ENCODE peak calls at places on chromosome 20, in seven cellular contexts. J, R, A, X, I, Z and F are unnamed samples.

GRCh38 chr20:58783515-58783914 is 67.2 kb downstream of the GNAS-AS1 start:
- DNase-seq in J (no peak), R (no peak), I (no peak), X (no peak), Z (no peak), A (no peak), F (no peak)

GRCh38 chr20:42652261-42652660 is 537.4 kb downstream of the PTPRT start:
- DNase-seq in I (no peak), R (no peak), Z (no peak), X (no peak), J (no peak), A (no peak), F (no peak)

GRCh38 chr20:24819331-24819965 is 129.6 kb upstream of the CST7 start:
- DNase-seq in A (peak), J (no peak), R (no peak), I (no peak), Z (no peak), X (no peak), F (no peak)

GRCh38 chr20:841568-842546 is 8.3 kb downstream of the FAM110A start:
- DNase-seq in A (no peak), I (peak), R (peak), J (no peak), X (no peak), Z (no peak), F (no peak)

GRCh38 chr20:1652960-1653359 is 4.6 kb downstream of the SIRPG start:
- DNase-seq in I (no peak), J (no peak), X (no peak), Z (no peak), R (no peak), A (peak), F (no peak)

GRCh38 chr20:41738584-41739193 is 120.5 kb upstream of the CHD6 start:
- DNase-seq in A (peak), I (peak), R (peak), J (no peak), Z (peak), X (peak), F (peak)

GRCh38 chr20:24656391-24656790 is 187.0 kb downstream of the SYNDIG1 start:
- DNase-seq in Z (no peak), X (no peak), A (no peak), J (no peak), I (no peak), R (no peak), F (no peak)

GRCh38 chr20:16007978-16008377 is 565.3 kb downstream of the KIF16B start:
- DNase-seq in X (no peak), J (no peak), R (no peak), I (no peak), A (peak), Z (no peak), F (no peak)